ENCODE peak calls at places on chromosomes 2 and 18, in five cellular contexts. F, T, A, N and H are unnamed samples.

GRCh38 chr2:157267476-157267875 is 10.0 kb downstream of the GALNT5 start:
- DNase-seq in F (no peak), T (no peak), A (no peak), N (no peak), H (no peak)

GRCh38 chr18:3972291-3972985 is 482.7 kb downstream of the DLGAP1 start:
- DNase-seq in F (no peak), T (no peak), A (no peak), N (no peak), H (no peak)

GRCh38 chr2:147425437-147426038 is 419.3 kb upstream of the ACVR2A start:
- DNase-seq in F (no peak), T (no peak), A (no peak), N (no peak), H (no peak)

GRCh38 chr2:8115451-8115850 is 566.4 kb upstream of the ID2 start:
- DNase-seq in F (no peak), T (no peak), A (no peak), N (no peak), H (no peak)

GRCh38 chr2:172884336-172884735 is 148.7 kb downstream of the RAPGEF4 start:
- DNase-seq in F (no peak), T (no peak), A (no peak), N (no peak), H (no peak)

GRCh38 chr2:159600752-159601151 is 15.6 kb downstream of the BAZ2B start:
- DNase-seq in F (no peak), T (no peak), A (peak), N (peak), H (no peak)

GRCh38 chr2:33765122-33765521 is 166.0 kb upstream of the FAM98A start:
- DNase-seq in F (no peak), T (no peak), A (no peak), N (no peak), H (no peak)

GRCh38 chr2:101018934-101019333 is 16.8 kb downstream of the RPL31 start:
- DNase-seq in F (no peak), T (no peak), A (no peak), N (no peak), H (no peak)

GRCh38 chr18:34159691-34160185 is 65.0 kb downstream of the NOL4 start:
- DNase-seq in F (no peak), T (no peak), A (no peak), N (no peak), H (no peak)

GRCh38 chr2:88329815-88330603 is 122.5 kb downstream of the FOXI3 start:
- DNase-seq in F (no peak), T (peak), A (peak), N (no peak), H (no peak)

GRCh38 chr2:85425588-85425987 is 7.1 kb downstream of the SH2D6 start:
- DNase-seq in F (no peak), T (no peak), A (no peak), N (no peak), H (no peak)

GRCh38 chr2:60964651-60965513 is 52.6 kb upstream of the PEX13 start:
- DNase-seq in F (no peak), T (no peak), A (no peak), N (peak), H (no peak)

GRCh38 chr2:98772531-98772930 is 41.6 kb upstream of the MGAT4A start:
- DNase-seq in F (no peak), T (no peak), A (no peak), N (no peak), H (no peak)

GRCh38 chr2:177064417-177064816 is 148.2 kb upstream of the HNRNPA3 start:
- DNase-seq in F (no peak), T (no peak), A (no peak), N (no peak), H (no peak)

GRCh38 chr2:236054125-236054524 is 114.1 kb downstream of the GBX2 start:
- DNase-seq in F (no peak), T (no peak), A (no peak), N (no peak), H (peak)

GRCh38 chr2:102386867-102387541 is 31.4 kb downstream of the IL18R1 start:
- DNase-seq in F (no peak), T (no peak), A (no peak), N (no peak), H (no peak)

GRCh38 chr2:117179405-117179804 is 635.1 kb upstream of the DDX18 start:
- DNase-seq in F (no peak), T (no peak), A (no peak), N (no peak), H (no peak)

GRCh38 chr2:132668189-132668833 is 1.7 kb downstream of the LYPD1 start:
- DNase-seq in F (no peak), T (no peak), A (peak), N (peak), H (no peak)

GRCh38 chr2:26639685-26640240 is 1.4 kb downstream of the CIB4 start:
- DNase-seq in F (no peak), T (peak), A (no peak), N (no peak), H (no peak)

GRCh38 chr2:238267884-238268680 is 20.3 kb downstream of the PER2 start:
- DNase-seq in F (peak), T (no peak), A (no peak), N (no peak), H (no peak)

GRCh38 chr2:238269741-238270140 is 18.7 kb downstream of the PER2 start:
- DNase-seq in F (no peak), T (no peak), A (no peak), N (no peak), H (no peak)

GRCh38 chr2:238265605-238266004 is 22.8 kb downstream of the PER2 start:
- DNase-seq in F (peak), T (no peak), A (no peak), N (no peak), H (no peak)

GRCh38 chr2:238264072-238264460 is 24.2 kb upstream of the HES6 start:
- DNase-seq in F (peak), T (no peak), A (no peak), N (no peak), H (no peak)

GRCh38 chr2:238267341-238267710 is 21.1 kb downstream of the PER2 start:
- DNase-seq in F (no peak), T (no peak), A (no peak), N (no peak), H (no peak)
- H3K27ac ChIP-seq in F (no peak), T (no peak), A (peak), N (no peak), H (no peak)

GRCh38 chr2:170969030-170969429 is 40.0 kb downstream of the GORASP2 start:
- DNase-seq in F (no peak), T (no peak), A (no peak), N (no peak), H (no peak)
- TF ChIP-seq POLR2A in F (no peak), T (no peak), A (no peak), N (no peak), H (no peak)

GRCh38 chr2:153476491-153477095 is 2.0 kb downstream of the RPRM start:
- DNase-seq in F (no peak), T (peak), A (no peak), N (no peak), H (no peak)
- H3K27ac ChIP-seq in F (no peak), T (peak), A (no peak), N (no peak), H (no peak)

GRCh38 chr18:653512-653911 is 3.9 kb upstream of the TYMS start:
- DNase-seq in F (no peak), T (no peak), A (no peak), N (no peak), H (no peak)
- TF ChIP-seq POLR2A in F (no peak), T (no peak), A (no peak), N (no peak), H (no peak)

GRCh38 chr2:212842544-212843185 is 304.1 kb upstream of the ERBB4 start:
- DNase-seq in F (no peak), T (no peak), A (no peak), N (peak), H (no peak)

GRCh38 chr2:212845941-212846340 is 305.5 kb downstream of the IKZF2 start:
- DNase-seq in F (no peak), T (no peak), A (no peak), N (peak), H (no peak)

GRCh38 chr2:212841426-212841825 is 302.8 kb upstream of the ERBB4 start:
- DNase-seq in F (no peak), T (no peak), A (no peak), N (no peak), H (no peak)

DNA sequence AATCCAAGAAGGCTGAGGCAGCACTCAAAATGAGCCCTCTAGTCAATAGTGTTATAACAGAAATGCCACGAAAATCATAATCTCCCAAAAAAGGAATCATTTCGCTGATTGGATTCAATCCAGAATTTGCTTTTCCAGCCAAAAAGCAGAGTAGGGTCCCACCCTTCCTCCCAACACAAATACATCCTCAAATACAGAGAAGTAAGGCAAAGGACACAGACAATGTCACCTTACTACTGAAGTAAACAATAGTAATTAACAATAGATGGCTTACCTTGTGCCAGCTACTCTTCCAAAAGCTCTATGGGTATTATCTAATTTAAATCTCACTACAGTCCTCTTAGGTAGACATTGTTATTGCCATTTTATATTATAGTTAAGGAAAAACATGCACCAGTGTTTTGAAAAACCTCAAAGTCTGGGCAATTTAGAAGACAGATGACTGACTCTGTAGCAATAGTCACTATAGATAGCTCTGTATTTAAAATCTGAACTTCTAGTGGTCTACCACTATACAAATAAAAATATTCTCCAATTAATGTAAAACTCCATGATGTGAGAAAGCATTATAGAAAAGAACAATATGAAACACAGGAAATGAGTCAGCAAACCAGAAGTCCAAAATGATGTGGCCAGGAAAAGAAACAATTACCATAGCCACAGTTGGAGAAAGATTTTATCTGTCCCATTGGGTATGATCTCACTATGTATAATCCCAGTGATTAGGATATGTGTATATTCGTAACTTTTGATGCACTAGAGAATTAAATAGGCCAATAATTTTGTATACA is 305.0 kb upstream of the ERBB4 start:
- DNase-seq in F (no peak), T (no peak), A (no peak), N (peak), H (no peak)
- H3K27ac ChIP-seq in F (no peak), T (no peak), A (no peak), N (peak), H (no peak)

GRCh38 chr2:217785544-217786045 is 217.2 kb downstream of the TNS1 start:
- DNase-seq in F (peak), T (peak), A (peak), N (peak), H (peak)
- TF ChIP-seq POLR2A in F (no peak), T (no peak), A (no peak), N (no peak), H (no peak)